ENCODE peak calls at places on chromosomes 2 and 18, in four cellular contexts. Z is aorta, I is mucosa of descending colon, Y is left ventricle myocardium inferior. L is an unnamed sample. For H3K9me3, the result is how much of the 10 kb centered on the place peaks cover.

GRCh38 chr2:211027976-211028375 is 471.6 kb downstream of the CPS1 start:
- DNase-seq in Y (no peak), Z (no peak), I (no peak), L (no peak)

GRCh38 chr2:176827269-176827668 is 385.3 kb upstream of the HNRNPA3 start:
- DNase-seq in Y (no peak), Z (no peak), I (no peak), L (no peak)

GRCh38 chr2:12817870-12818269 is 101.1 kb downstream of the TRIB2 start:
- DNase-seq in Y (no peak), Z (no peak), I (no peak), L (no peak)

GRCh38 chr18:52288403-52289004 is 51.5 kb upstream of the DCC start:
- DNase-seq in Y (no peak), I (no peak), Z (no peak), L (peak)

GRCh38 chr2:20622731-20623130 is 28.2 kb downstream of the HS1BP3 start:
- DNase-seq in I (no peak), Z (peak), Y (peak), L (peak)

GRCh38 chr2:207330912-207331311 is 165.2 kb upstream of the KLF7 start:
- DNase-seq in Z (no peak), Y (no peak), I (no peak), L (no peak)

GRCh38 chr18:65124633-65125032 is 626.2 kb upstream of the CDH7 start:
- DNase-seq in Z (no peak), I (no peak), Y (no peak), L (no peak)

GRCh38 chr18:67924656-67925055 is 408.1 kb upstream of the DSEL start:
- DNase-seq in I (no peak), Z (no peak), Y (no peak), L (no peak)

GRCh38 chr18:33957705-33958104 is 267.0 kb downstream of the NOL4 start:
- DNase-seq in Y (no peak), Z (no peak), I (no peak), L (no peak)

GRCh38 chr2:204950695-204951094 is 405.4 kb downstream of the PARD3B start:
- DNase-seq in I (no peak), Z (no peak), Y (no peak), L (no peak)

GRCh38 chr2:204945376-204945775 is 400.1 kb downstream of the PARD3B start:
- DNase-seq in Y (no peak), I (no peak), Z (no peak), L (no peak)

GRCh38 chr2:204948822-204949221 is 403.5 kb downstream of the PARD3B start:
- DNase-seq in I (no peak), Y (no peak), Z (no peak), L (no peak)

GRCh38 chr2:204947448-204947847 is 402.2 kb downstream of the PARD3B start:
- DNase-seq in I (no peak), Y (no peak), Z (no peak), L (no peak)

DNA sequence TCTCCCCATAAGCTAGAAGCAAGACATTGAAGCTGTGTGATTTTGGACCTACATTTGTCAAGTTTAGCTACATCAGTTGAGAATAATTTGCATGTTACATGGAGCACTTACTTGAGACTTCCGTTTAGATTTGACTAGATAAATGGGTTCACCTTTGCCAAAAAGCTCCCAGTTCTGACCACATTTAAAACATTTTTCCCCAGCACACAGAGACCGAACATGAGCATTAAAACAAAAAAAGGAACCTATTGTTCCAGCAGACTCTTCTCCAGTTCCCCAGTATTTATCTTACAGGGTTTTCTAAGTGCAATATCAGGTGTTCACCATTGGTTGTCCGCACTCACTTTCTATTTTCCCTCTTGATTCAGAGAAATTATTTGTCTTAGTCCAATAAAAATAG is 403.1 kb downstream of the PARD3B start:
- DNase-seq in Z (no peak), Y (no peak), I (no peak), L (no peak)
- H3K9me3 ChIP-seq in Z (under half), Y (under half), I (under half), L (under half)

GRCh38 chr18:35361570-35362321 is 15.4 kb downstream of the ZNF396 start:
- DNase-seq in Y (no peak), I (no peak), Z (no peak), L (no peak)
- H3K9me3 ChIP-seq in Y (under half), I (under half), Z (under half), L (under half)

GRCh38 chr2:185161701-185162100 is 563.4 kb downstream of the ZNF804A start:
- DNase-seq in Y (no peak), Z (no peak), I (no peak), L (no peak)
- H3K9me3 ChIP-seq in Y (under half), Z (under half), I (under half), L (under half)

GRCh38 chr18:78980279-78980771 is 707 bp downstream of the SALL3 start:
- DNase-seq in Y (no peak), I (no peak), Z (no peak), L (no peak)
- H3K9me3 ChIP-seq in Y (under half), I (under half), Z (under half), L (under half)

GRCh38 chr2:178700922-178701342 is 106.3 kb downstream of the TTN start:
- DNase-seq in I (no peak), Y (no peak), Z (no peak), L (no peak)
- H3K9me3 ChIP-seq in I (under half), Y (under half), Z (under half), L (under half)

GRCh38 chr18:55743701-55744100 is 155.7 kb upstream of the TCF4 start:
- DNase-seq in Y (no peak), I (no peak), Z (no peak), L (no peak)
- H3K9me3 ChIP-seq in Y (under half), I (under half), Z (under half), L (under half)

GRCh38 chr2:150192701-150193100 is 294.8 kb downstream of the RND3 start:
- DNase-seq in Y (no peak), I (no peak), Z (no peak), L (no peak)

GRCh38 chr2:150191349-150191748 is 296.1 kb downstream of the RND3 start:
- DNase-seq in I (no peak), Y (no peak), Z (no peak), L (no peak)

GRCh38 chr2:150188177-150188576 is 299.3 kb downstream of the RND3 start:
- DNase-seq in I (no peak), Z (no peak), Y (no peak), L (no peak)

GRCh38 chr2:150188801-150189200 is 298.7 kb downstream of the RND3 start:
- DNase-seq in Z (no peak), I (no peak), Y (no peak), L (no peak)

DNA sequence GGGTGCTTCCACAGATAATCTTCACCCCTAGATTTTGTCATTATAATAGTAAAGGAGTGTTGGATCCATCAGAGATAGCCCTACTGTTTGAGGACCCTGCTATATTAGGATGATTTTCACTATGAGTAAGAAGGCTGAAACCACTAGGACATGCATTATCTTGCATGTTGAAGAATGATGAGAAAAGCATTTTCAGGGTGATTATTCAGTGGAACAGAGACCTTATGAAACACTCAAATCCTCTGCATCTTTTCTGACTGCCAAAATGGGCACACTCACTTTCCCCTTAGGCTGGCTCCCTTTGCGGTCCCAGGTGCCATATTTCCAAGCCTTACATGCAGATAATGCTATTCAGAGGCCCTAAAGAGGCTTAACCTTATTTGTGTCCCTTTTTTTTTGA is 296.9 kb downstream of the RND3 start:
- DNase-seq in Z (no peak), Y (no peak), I (no peak), L (no peak)
- H3K9me3 ChIP-seq in Z (under half), Y (under half), I (under half), L (under half)

DNA sequence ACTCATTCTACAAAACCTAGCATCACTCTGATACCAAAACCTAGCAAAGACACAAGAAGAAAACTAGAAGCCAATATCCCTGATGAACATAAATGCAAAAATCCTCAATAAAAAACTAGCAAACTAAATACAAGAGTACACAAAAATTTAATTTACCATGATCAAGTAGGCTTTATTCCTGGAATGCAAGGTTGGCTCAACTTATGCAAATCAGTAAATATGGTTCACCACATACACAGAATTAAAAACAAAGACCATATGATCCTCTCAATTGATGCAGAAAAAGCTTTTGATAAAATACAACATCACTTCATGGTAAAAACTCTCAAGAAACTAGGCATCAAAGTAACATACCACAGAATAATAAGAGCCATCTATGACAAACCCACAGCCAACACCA is 188.3 kb downstream of the ETAA1 start:
- DNase-seq in Y (no peak), Z (no peak), I (no peak), L (no peak)
- H3K9me3 ChIP-seq in Y (half or more), Z (under half), I (under half), L (under half)

GRCh38 chr18:55988537-55988936 is 400.5 kb upstream of the TCF4 start:
- DNase-seq in Z (no peak), I (no peak), Y (no peak), L (no peak)
- H3K9me3 ChIP-seq in Z (under half), I (half or more), Y (under half), L (under half)

DNA sequence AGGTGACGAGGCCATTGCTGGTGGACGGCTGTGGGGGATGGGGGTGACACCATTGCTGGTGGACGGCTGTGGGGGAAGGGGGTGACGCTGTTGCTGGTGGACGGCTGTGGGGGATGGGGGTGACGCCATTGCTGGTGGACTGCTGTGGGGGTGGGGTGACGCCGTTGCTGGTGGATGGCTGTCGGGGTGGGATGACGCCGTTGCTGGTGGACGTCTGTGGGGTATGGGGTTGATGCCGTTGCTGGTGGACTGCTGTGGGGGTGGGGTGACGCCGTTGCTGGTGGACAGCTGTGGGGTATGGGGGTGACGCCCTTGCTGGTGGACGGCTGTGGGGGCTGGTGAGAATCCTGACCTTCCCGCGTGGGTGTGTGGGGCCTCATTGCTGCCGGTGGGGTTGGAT is 47.1 kb downstream of the CTDP1 start:
- DNase-seq in Y (no peak), I (no peak), Z (no peak), L (no peak)
- H3K9me3 ChIP-seq in Y (under half), I (under half), Z (under half), L (under half)

L was measured in right lobe of liver.